ENCODE peak calls at places on chromosomes 1 and 21, in six cellular contexts. Y, Z, B, W, S and V are unnamed samples.

GRCh38 chr1:207808911-207809555 is 57.2 kb downstream of the CD46 start:
- DNase-seq in W (no peak), Z (no peak), Y (no peak), B (no peak), S (no peak), V (no peak)

GRCh38 chr1:245067257-245067656 is 87.5 kb upstream of the KIF26B start:
- DNase-seq in B (peak; percentile 29), Z (no peak), S (no peak), Y (no peak), W (no peak), V (no peak)

GRCh38 chr1:7566417-7567375 is 204.4 kb upstream of the VAMP3 start:
- DNase-seq in Y (no peak), B (no peak), W (no peak), S (no peak), Z (no peak), V (no peak)

GRCh38 chr1:4172659-4173599 is 272.9 kb upstream of the C1orf174 start:
- DNase-seq in Z (peak; percentile 62), B (no peak), Y (no peak), S (no peak), W (peak; percentile 79), V (no peak)

GRCh38 chr1:169105087-169105433 is 1.4 kb upstream of the ATP1B1 start:
- DNase-seq in S (no peak), W (no peak), Y (no peak), B (no peak), Z (no peak), V (no peak)

GRCh38 chr1:117339866-117340357 is 27.3 kb upstream of the MAN1A2 start:
- DNase-seq in Z (peak; percentile 27), W (peak; percentile 49), B (peak; percentile 70), Y (peak; percentile 14), S (no peak), V (peak; percentile 6)

GRCh38 chr1:82604524-82604923 is 803.8 kb downstream of the ADGRL2 start:
- DNase-seq in B (no peak), S (no peak), W (peak; percentile 30), Z (peak; percentile 28), Y (no peak), V (no peak)

GRCh38 chr1:27116697-27117096 is 38.2 kb downstream of the SLC9A1 start:
- DNase-seq in B (peak; percentile 48), W (peak; percentile 39), S (no peak), Z (no peak), Y (no peak), V (no peak)

GRCh38 chr21:46092026-46092764 is 5.7 kb upstream of the COL6A2 start:
- DNase-seq in Y (peak; percentile 93), B (peak; percentile 86), Z (peak; percentile 0), S (no peak), W (no peak), V (no peak)

GRCh38 chr1:51344602-51345299 is 14.4 kb upstream of the TTC39A start:
- DNase-seq in S (no peak), Y (no peak), Z (no peak), W (peak; percentile 30), B (no peak), V (no peak)

GRCh38 chr1:165697491-165697880 is 876 bp downstream of the ALDH9A1 start:
- DNase-seq in S (no peak), B (peak; percentile 10), W (no peak), Z (no peak), Y (no peak), V (no peak)

GRCh38 chr1:221149111-221149510 is 269.9 kb downstream of the HLX start:
- DNase-seq in S (no peak), B (peak; percentile 56), W (no peak), Y (no peak), Z (no peak), V (no peak)

GRCh38 chr21:31924548-31924947 is 51.7 kb downstream of the HUNK start:
- DNase-seq in Y (no peak), Z (no peak), S (no peak), W (no peak), B (no peak), V (no peak)

GRCh38 chr1:161719325-161719611 is 2.1 kb upstream of the FCRLB start:
- DNase-seq in B (no peak), W (no peak), Z (no peak), Y (no peak), S (no peak), V (no peak)

GRCh38 chr21:46024983-46025860 is 43.7 kb downstream of the COL6A1 start:
- DNase-seq in Z (no peak), B (peak; percentile 84), Y (peak; percentile 68), W (no peak), S (no peak), V (no peak)

GRCh38 chr1:110210604-110211502 is 739 bp downstream of the KCNC4 start:
- DNase-seq in W (peak; percentile 44), S (peak; percentile 29), Z (peak; percentile 60), Y (no peak), B (peak; percentile 35), V (peak; percentile 51)

GRCh38 chr1:207965602-207966387 is 54.9 kb upstream of the CD34 start:
- DNase-seq in W (no peak), Z (peak; percentile 86), B (no peak), Y (no peak), S (no peak), V (no peak)

GRCh38 chr21:45551316-45551715 is 9.1 kb upstream of the SLC19A1 start:
- DNase-seq in S (no peak), Z (no peak), Y (peak; percentile 65), W (no peak), B (peak; percentile 65), V (no peak)

GRCh38 chr1:86218859-86219258 is 62.3 kb upstream of the COL24A1 start:
- DNase-seq in W (no peak), B (no peak), Y (no peak), Z (no peak), S (no peak), V (no peak)

GRCh38 chr1:244865028-244865371 is 657 bp upstream of the HNRNPU start:
- DNase-seq in S (no peak), Y (no peak), Z (peak; percentile 59), B (no peak), W (peak; percentile 48), V (peak; percentile 24)